ENCODE peak calls at places on chromosomes 12 and 14, in nine cellular contexts. O is ovary; N is GM13977; J is left lung; W is endothelial cell of umbilical vein; F is CD8-positive, alpha-beta T cell; Z is WTC11; I is mammary epithelial cell; T is HL-60. Q is an unnamed sample.

GRCh38 chr14:23483216-23483854 is 13.8 kb downstream of the NGDN start:
- DNase-seq in O (no peak), N (peak; percentile 18), J (no peak), W (no peak), F (no peak), Z (peak; percentile 87), I (no peak), T (no peak), Q (peak; percentile 34)

GRCh38 chr14:86766469-86766868 is 1226.5 kb downstream of the GALC start:
- DNase-seq in O (no peak), N (no peak), J (no peak), W (no peak), F (no peak), Z (no peak), I (no peak), T (no peak), Q (no peak)

GRCh38 chr12:56546680-56547079 is 25.1 kb downstream of the RBMS2 start:
- DNase-seq in O (no peak), N (no peak), J (no peak), W (no peak), F (no peak), Z (no peak), I (no peak), T (no peak), Q (no peak)

GRCh38 chr12:68119250-68119649 is 40.3 kb downstream of the IFNG start:
- DNase-seq in O (no peak), N (peak; percentile 39), J (no peak), W (no peak), F (no peak), Z (no peak), I (no peak), T (no peak), Q (peak; percentile 33)

GRCh38 chr12:24073170-24073810 is 123.8 kb upstream of the SOX5 start:
- DNase-seq in O (no peak), N (no peak), J (no peak), W (no peak), F (no peak), Z (no peak), I (no peak), T (no peak), Q (no peak)

GRCh38 chr14:103736546-103737431 is 21.2 kb downstream of the ZFYVE21 start:
- DNase-seq in O (no peak), N (no peak), J (no peak), W (no peak), F (no peak), Z (no peak), I (no peak), T (no peak), Q (no peak)

GRCh38 chr12:94676011-94676709 is 25.8 kb upstream of the TMCC3 start:
- DNase-seq in O (peak; percentile 51), N (peak; percentile 73), J (peak; percentile 55), W (peak; percentile 84), F (peak; percentile 14), Z (no peak), I (no peak), T (peak; percentile 36), Q (peak; percentile 72)

GRCh38 chr12:118418385-118419057 is 42.2 kb downstream of the SUDS3 start:
- DNase-seq in O (no peak), N (no peak), J (no peak), W (peak; percentile 66), F (no peak), Z (no peak), I (peak; percentile 64), T (no peak), Q (no peak)

GRCh38 chr12:3973939-3974644 is 100.9 kb upstream of the PARP11 start:
- DNase-seq in O (no peak), N (no peak), J (no peak), W (no peak), F (no peak), Z (no peak), I (no peak), T (no peak), Q (no peak)

GRCh38 chr14:41607119-41607785 is 576 bp downstream of the LRFN5 start:
- DNase-seq in O (no peak), N (no peak), J (peak; percentile 18), W (no peak), F (no peak), Z (peak; percentile 12), I (peak; percentile 16), T (no peak), Q (peak; percentile 34)

GRCh38 chr12:126114420-126114819 is 1049.2 kb downstream of the AACS start:
- DNase-seq in O (no peak), N (no peak), J (no peak), W (no peak), F (no peak), Z (no peak), I (no peak), T (no peak), Q (no peak)

GRCh38 chr14:59377485-59377884 is 87.7 kb downstream of the GPR135 start:
- DNase-seq in O (no peak), N (no peak), J (no peak), W (no peak), F (no peak), Z (no peak), I (no peak), T (no peak), Q (no peak)

GRCh38 chr12:66087365-66087943 is 43.1 kb downstream of the LLPH start:
- DNase-seq in O (peak; percentile 75), N (peak; percentile 56), J (no peak), W (peak; percentile 67), F (peak; percentile 17), Z (peak; percentile 68), I (peak; percentile 54), T (peak; percentile 8), Q (peak; percentile 53)

GRCh38 chr12:67302162-67302561 is 33.0 kb downstream of the CAND1 start:
- DNase-seq in O (no peak), N (no peak), J (no peak), W (no peak), F (no peak), Z (no peak), I (peak; percentile 5), T (no peak), Q (no peak)

GRCh38 chr12:15679146-15679545 is 110.0 kb downstream of the EPS8 start:
- DNase-seq in O (no peak), N (no peak), J (no peak), W (no peak), F (no peak), Z (no peak), I (no peak), T (no peak), Q (no peak)

GRCh38 chr14:23447634-23448353 is 12.3 kb upstream of the MYH7 start:
- DNase-seq in O (no peak), N (no peak), J (no peak), W (no peak), F (no peak), Z (no peak), I (no peak), T (no peak), Q (no peak)

GRCh38 chr12:55702861-55703260 is 4.8 kb downstream of the ITGA7 start:
- DNase-seq in O (no peak), N (no peak), J (no peak), W (no peak), F (no peak), Z (no peak), I (no peak), T (no peak), Q (no peak)

GRCh38 chr14:102527255-102528232 is 18.0 kb upstream of the ANKRD9 start:
- DNase-seq in O (no peak), N (no peak), J (peak; percentile 86), W (no peak), F (no peak), Z (no peak), I (peak; percentile 94), T (no peak), Q (no peak)

GRCh38 chr14:92922883-92923743 is at the start of gene CHGA:
- DNase-seq in O (peak; percentile 60), N (peak; percentile 78), J (peak; percentile 87), W (peak; percentile 40), F (peak; percentile 32), Z (peak; percentile 86), I (peak; percentile 28), T (peak; percentile 33), Q (peak; percentile 86)

DNA sequence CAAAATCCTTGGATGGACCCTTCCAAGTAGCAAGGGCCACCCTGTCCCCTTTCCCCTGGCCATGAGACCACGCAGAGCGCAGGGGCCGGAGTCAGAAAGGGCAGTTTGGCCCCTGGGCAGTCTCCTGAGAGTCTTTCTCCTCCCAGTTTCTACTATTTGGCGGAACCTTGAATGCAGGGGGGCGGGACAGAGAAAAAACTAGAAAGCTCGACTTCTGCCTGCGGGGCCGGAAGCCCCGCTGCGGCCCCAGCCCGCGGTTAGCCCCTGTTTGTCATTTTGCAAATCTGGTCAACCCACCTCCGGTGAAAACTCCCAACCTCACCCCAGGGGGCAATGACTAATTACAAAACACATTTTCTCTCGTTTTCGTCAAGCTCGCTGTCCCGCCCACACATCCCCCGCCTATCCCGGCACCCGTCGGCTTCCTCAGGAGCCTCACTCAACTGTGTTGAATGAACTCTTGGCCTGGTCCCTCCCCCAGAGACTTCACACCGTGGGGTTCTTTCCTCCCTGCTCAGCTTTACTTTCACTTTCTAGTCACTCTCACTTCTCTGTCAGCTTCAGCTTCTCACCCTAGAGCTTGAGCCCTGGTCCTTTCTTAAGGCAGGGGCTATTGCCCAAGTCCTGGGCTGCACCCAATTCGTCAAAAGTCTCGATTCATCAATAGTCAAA is 66.7 kb downstream of the IRF2BPL start:
- DNase-seq in O (peak; percentile 85), N (peak; percentile 85), J (peak; percentile 92), W (peak; percentile 91), F (peak; percentile 91), Z (peak; percentile 95), I (peak; percentile 97), T (peak; percentile 74), Q (peak; percentile 88)
- TF ChIP-seq CTCF in O (no peak), N (no peak), J (no peak), W (no peak), F (no peak), Z (no peak), I (no peak), T (no peak), Q (no peak)

GRCh38 chr14:54814076-54814475 is 88.5 kb downstream of the GCH1 start:
- DNase-seq in O (no peak), N (no peak), J (no peak), W (no peak), F (no peak), Z (peak; percentile 72), I (no peak), T (no peak), Q (no peak)
- TF ChIP-seq CTCF in O (no peak), N (peak; percentile 33), J (no peak), W (peak; percentile 6), F (no peak), Z (peak; percentile 61), I (peak; percentile 14), T (no peak), Q (no peak)

GRCh38 chr12:75196865-75197264 is 12.8 kb downstream of the KCNC2 start:
- DNase-seq in O (no peak), N (no peak), J (no peak), W (no peak), F (no peak), Z (no peak), I (peak; percentile 86), T (no peak), Q (no peak)
- TF ChIP-seq CTCF in O (no peak), N (no peak), J (no peak), W (no peak), F (no peak), Z (no peak), I (no peak), T (no peak), Q (no peak)

DNA sequence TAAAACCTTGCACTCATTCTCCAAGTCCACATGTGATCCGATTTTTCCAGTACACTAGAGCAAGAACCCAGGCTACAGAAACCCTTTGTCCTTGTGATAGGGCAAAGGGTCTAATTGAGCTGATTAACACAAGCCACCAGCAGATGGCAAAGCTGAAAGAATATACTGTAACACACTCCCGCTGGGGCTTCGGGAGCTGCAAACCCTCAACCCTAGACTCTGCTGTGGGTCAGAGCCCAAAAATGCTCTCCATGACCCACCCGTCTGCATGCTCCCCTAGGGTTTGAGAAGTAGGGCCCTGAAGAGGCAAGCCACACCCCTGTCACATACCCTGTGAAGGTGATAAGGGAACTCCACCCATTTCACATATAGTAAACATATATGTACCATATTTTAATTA is 33.6 kb upstream of the PCNX1 start:
- DNase-seq in O (no peak), N (no peak), J (no peak), W (no peak), F (no peak), Z (no peak), I (no peak), T (no peak), Q (no peak)
- TF ChIP-seq CTCF in O (no peak), N (no peak), J (no peak), W (no peak), F (no peak), Z (no peak), I (no peak), T (no peak), Q (peak; percentile 3)

Q was measured in GM20000.